ENCODE peak calls at places on chromosome 11, in four cellular contexts. O is CD4-positive, alpha-beta T cell; T is adrenal gland; L is naive thymus-derived CD4-positive, alpha-beta T cell. E is an unnamed sample.

GRCh38 chr11:26227311-26227710 is 104.6 kb upstream of the ANO3 start:
- DNase-seq in L (no peak), O (no peak), T (no peak), E (no peak)

GRCh38 chr11:71078482-71078881 is 173.9 kb downstream of the SHANK2 start:
- DNase-seq in L (no peak), T (no peak), O (no peak), E (no peak)

GRCh38 chr11:118918686-118919280 is 6.9 kb downstream of the BCL9L start:
- DNase-seq in L (no peak), O (no peak), T (peak), E (peak)

GRCh38 chr11:1546536-1547466 is 25.3 kb downstream of the DUSP8 start:
- DNase-seq in O (no peak), L (peak), T (no peak), E (peak)

GRCh38 chr11:115652094-115652493 is 147.9 kb upstream of the CADM1 start:
- DNase-seq in T (no peak), L (no peak), O (no peak), E (no peak)

GRCh38 chr11:34278175-34278574 is 79.6 kb downstream of the ABTB2 start:
- DNase-seq in L (no peak), T (no peak), O (no peak), E (no peak)

GRCh38 chr11:12187399-12187798 is 77.0 kb downstream of the MICAL2 start:
- DNase-seq in L (no peak), O (no peak), T (no peak), E (no peak)

GRCh38 chr11:107011977-107012376 is 6.3 kb downstream of the GUCY1A2 start:
- DNase-seq in L (no peak), T (no peak), O (no peak), E (no peak)

GRCh38 chr11:34599406-34599901 is 21.4 kb upstream of the EHF start:
- DNase-seq in O (no peak), L (no peak), T (no peak), E (no peak)

GRCh38 chr11:125049393-125049792 is 13.7 kb upstream of the SLC37A2 start:
- DNase-seq in L (no peak), T (no peak), O (no peak), E (no peak)

GRCh38 chr11:14702760-14703159 is 59.2 kb downstream of the PDE3B start:
- DNase-seq in O (no peak), T (no peak), L (no peak), E (no peak)

GRCh38 chr11:128610765-128611617 is 23.6 kb upstream of the ETS1 start:
- DNase-seq in L (peak), T (no peak), O (peak), E (no peak)

GRCh38 chr11:19326499-19326898 is 85.8 kb upstream of the E2F8 start:
- DNase-seq in O (no peak), T (no peak), L (no peak), E (no peak)

GRCh38 chr11:40293655-40294342 is 1165.7 kb downstream of the LRRC4C start:
- DNase-seq in T (peak), O (no peak), L (no peak), E (peak)

GRCh38 chr11:105783216-105783615 is 173.3 kb downstream of the GRIA4 start:
- DNase-seq in T (no peak), L (no peak), O (no peak), E (no peak)

GRCh38 chr11:62689421-62690183 is at the start of gene LRRN4CL:
- DNase-seq in L (no peak), O (no peak), T (peak), E (no peak)

GRCh38 chr11:3641191-3641590 is 601 bp downstream of the ART5 start:
- DNase-seq in L (no peak), T (no peak), O (no peak), E (no peak)

GRCh38 chr11:98616256-98616655 is 404.5 kb upstream of the CNTN5 start:
- DNase-seq in T (no peak), L (no peak), O (no peak), E (no peak)

GRCh38 chr11:121892131-121892681 is 223.8 kb downstream of the BLID start:
- DNase-seq in T (no peak), L (no peak), O (no peak), E (peak)